ENCODE peak calls at places on chromosomes 12 and 14, in eight cellular contexts. P, U, A, W, S, M, B and N are unnamed samples.

GRCh38 chr12:115869604-115870003 is 407.9 kb downstream of the MED13L start:
- DNase-seq in A (no peak), W (no peak), B (no peak), P (no peak), U (no peak), M (no peak), S (no peak), N (no peak)

GRCh38 chr14:104388011-104388521 is 191.5 kb upstream of the C14orf180 start:
- DNase-seq in S (no peak), U (peak), A (no peak), P (no peak), M (no peak), B (no peak), W (no peak), N (peak)

GRCh38 chr12:123726962-123727361 is 14.8 kb downstream of the ATP6V0A2 start:
- DNase-seq in A (no peak), W (no peak), U (no peak), B (no peak), P (no peak), S (no peak), M (no peak), N (no peak)

GRCh38 chr12:18864900-18865561 is 127.1 kb downstream of the CAPZA3 start:
- DNase-seq in U (no peak), P (no peak), M (no peak), W (no peak), B (no peak), S (no peak), A (no peak), N (no peak)

GRCh38 chr12:121467638-121468403 is 67.9 kb downstream of the RNF34 start:
- DNase-seq in W (peak), A (no peak), P (no peak), M (peak), B (no peak), U (peak), S (no peak), N (peak)

GRCh38 chr14:103894723-103895059 is 33.6 kb upstream of the TDRD9 start:
- DNase-seq in P (no peak), S (no peak), W (no peak), M (no peak), B (no peak), A (no peak), U (no peak), N (no peak)

GRCh38 chr12:132352896-132353800 is 23.8 kb upstream of the GALNT9 start:
- DNase-seq in A (no peak), B (no peak), M (no peak), U (no peak), W (peak), P (no peak), S (no peak), N (no peak)

GRCh38 chr14:99524091-99524661 is 43.0 kb downstream of the CCNK start:
- DNase-seq in S (no peak), W (peak), P (no peak), A (no peak), M (no peak), U (no peak), B (no peak), N (peak)

GRCh38 chr12:115626210-115626609 is 651.3 kb downstream of the MED13L start:
- DNase-seq in U (no peak), A (no peak), S (no peak), W (no peak), B (no peak), M (no peak), P (no peak), N (no peak)

GRCh38 chr12:111816065-111816615 is 25.9 kb upstream of the MAPKAPK5 start:
- DNase-seq in U (no peak), S (no peak), M (no peak), A (no peak), P (no peak), W (no peak), B (no peak), N (no peak)

GRCh38 chr14:31926123-31926522 is 151.0 kb upstream of the ARHGAP5 start:
- DNase-seq in P (no peak), W (no peak), U (no peak), S (peak), M (no peak), B (no peak), A (no peak), N (no peak)

GRCh38 chr14:73472182-73473114 is 14.1 kb upstream of the NUMB start:
- DNase-seq in P (no peak), M (no peak), A (no peak), W (no peak), B (no peak), U (no peak), S (peak), N (no peak)

GRCh38 chr14:52267501-52268190 is at the start of gene PTGDR:
- DNase-seq in B (no peak), P (no peak), A (no peak), W (peak), U (no peak), M (no peak), S (no peak), N (no peak)

GRCh38 chr12:3277261-3277943 is 200.2 kb downstream of the TSPAN9 start:
- DNase-seq in P (no peak), U (no peak), B (no peak), A (no peak), W (no peak), M (no peak), S (no peak), N (no peak)

GRCh38 chr14:30125322-30125944 is 197.8 kb upstream of the PRKD1 start:
- DNase-seq in A (no peak), P (no peak), U (no peak), W (no peak), B (no peak), M (no peak), S (no peak), N (no peak)

GRCh38 chr14:29749327-29749726 is 178.3 kb downstream of the PRKD1 start:
- DNase-seq in A (no peak), W (no peak), S (no peak), M (no peak), B (no peak), P (no peak), U (no peak), N (no peak)

GRCh38 chr14:41859336-41859735 is 252.7 kb downstream of the LRFN5 start:
- DNase-seq in A (no peak), M (no peak), W (no peak), P (no peak), U (no peak), S (no peak), B (no peak), N (no peak)

GRCh38 chr14:68703093-68703492 is 89.8 kb downstream of the ZFP36L1 start:
- DNase-seq in W (no peak), U (no peak), M (no peak), B (no peak), A (no peak), S (peak), P (no peak), N (no peak)

GRCh38 chr12:68264864-68265256 is 11.5 kb upstream of the IL22 start:
- DNase-seq in P (no peak), B (no peak), M (no peak), S (no peak), W (no peak), A (no peak), U (no peak), N (no peak)

GRCh38 chr12:109740694-109741245 is 27.1 kb downstream of the FAM222A start:
- DNase-seq in W (peak), U (peak), S (no peak), B (no peak), P (no peak), M (peak), A (no peak), N (peak)

GRCh38 chr12:88855301-88855700 is 275.0 kb upstream of the KITLG start:
- DNase-seq in P (no peak), M (no peak), W (no peak), A (no peak), U (no peak), B (no peak), S (no peak), N (no peak)